ENCODE peak calls at places on chromosomes 16 and 17, in four cellular contexts. R is A549, J is SK-N-SH, X is H1. G is an unnamed sample.

GRCh38 chr17:14428640-14429029 is 127.8 kb downstream of the HS3ST3B1 start:
- DNase-seq in R (no peak), J (no peak), X (no peak), G (no peak)

GRCh38 chr16:69444873-69445517 is 20.6 kb downstream of the CYB5B start:
- DNase-seq in R (no peak), J (no peak), X (no peak), G (no peak)

GRCh38 chr17:44607836-44608690 is 48.2 kb upstream of the MEIOC start:
- DNase-seq in R (no peak), J (peak), X (peak), G (peak)

GRCh38 chr17:39618252-39618913 is 8.4 kb upstream of the PPP1R1B start:
- DNase-seq in R (no peak), J (peak), X (no peak), G (no peak)

GRCh38 chr17:80289631-80290030 is 29.0 kb downstream of the RNF213 start:
- DNase-seq in R (no peak), J (no peak), X (no peak), G (no peak)

GRCh38 chr17:78709688-78710290 is 72.3 kb downstream of the CYTH1 start:
- DNase-seq in R (no peak), J (no peak), X (no peak), G (no peak)

GRCh38 chr16:66082424-66082823 is 284.1 kb upstream of the CDH5 start:
- DNase-seq in R (no peak), J (no peak), X (no peak), G (no peak)

GRCh38 chr17:14904406-14904805 is 360.7 kb downstream of the PMP22 start:
- DNase-seq in R (no peak), J (no peak), X (no peak), G (no peak)

GRCh38 chr17:38451840-38452529 is 23.7 kb downstream of the ARHGAP23 start:
- DNase-seq in R (no peak), J (no peak), X (peak), G (peak)

GRCh38 chr16:87681990-87682570 is 79.8 kb downstream of the JPH3 start:
- DNase-seq in R (peak), J (no peak), X (no peak), G (peak)

GRCh38 chr16:12130691-12131302 is 154.3 kb downstream of the SNX29 start:
- DNase-seq in R (no peak), J (no peak), X (no peak), G (no peak)

GRCh38 chr17:42660692-42661345 is 1.7 kb downstream of the TUBG2 start:
- DNase-seq in R (peak), J (no peak), X (no peak), G (no peak)

GRCh38 chr16:80720759-80721470 is 83.5 kb downstream of the CDYL2 start:
- DNase-seq in R (no peak), J (no peak), X (no peak), G (no peak)

GRCh38 chr16:57694556-57695377 is at the start of gene DRC7:
- DNase-seq in R (peak), J (peak), X (peak), G (peak)

GRCh38 chr17:67125417-67125816 is 81.1 kb downstream of the CACNG1 start:
- DNase-seq in R (no peak), J (peak), X (no peak), G (peak)

GRCh38 chr16:47504599-47504998 is 43.5 kb downstream of the PHKB start:
- DNase-seq in R (no peak), J (no peak), X (no peak), G (no peak)

GRCh38 chr17:77442976-77443742 is 302.4 kb downstream of the SEC14L1 start:
- DNase-seq in R (no peak), J (no peak), X (no peak), G (no peak)

GRCh38 chr16:48531011-48531962 is 78.7 kb downstream of the N4BP1 start:
- DNase-seq in R (no peak), J (peak), X (no peak), G (no peak)

GRCh38 chr17:13584701-13585080 is 17.0 kb downstream of the HS3ST3A1 start:
- DNase-seq in R (no peak), J (no peak), X (no peak), G (no peak)

GRCh38 chr16:89619880-89620279 is 6.4 kb downstream of the DPEP1 start:
- DNase-seq in R (no peak), J (no peak), X (no peak), G (no peak)

GRCh38 chr17:6027342-6028024 is 42.7 kb upstream of the WSCD1 start:
- DNase-seq in R (no peak), J (no peak), X (no peak), G (no peak)

GRCh38 chr17:32523827-32524552 is 37.2 kb downstream of the CDK5R1 start:
- DNase-seq in R (no peak), J (no peak), X (no peak), G (no peak)

GRCh38 chr17:50818266-50818665 is 17.1 kb upstream of the WFIKKN2 start:
- DNase-seq in R (no peak), J (no peak), X (no peak), G (no peak)

GRCh38 chr17:50817142-50817751 is 18.1 kb upstream of the WFIKKN2 start:
- DNase-seq in R (peak), J (peak), X (no peak), G (peak)

GRCh38 chr17:50817838-50818237 is 17.5 kb upstream of the WFIKKN2 start:
- DNase-seq in R (no peak), J (no peak), X (peak), G (no peak)

GRCh38 chr17:50815400-50815799 is 20.0 kb upstream of the WFIKKN2 start:
- DNase-seq in R (no peak), J (no peak), X (no peak), G (no peak)

DNA sequence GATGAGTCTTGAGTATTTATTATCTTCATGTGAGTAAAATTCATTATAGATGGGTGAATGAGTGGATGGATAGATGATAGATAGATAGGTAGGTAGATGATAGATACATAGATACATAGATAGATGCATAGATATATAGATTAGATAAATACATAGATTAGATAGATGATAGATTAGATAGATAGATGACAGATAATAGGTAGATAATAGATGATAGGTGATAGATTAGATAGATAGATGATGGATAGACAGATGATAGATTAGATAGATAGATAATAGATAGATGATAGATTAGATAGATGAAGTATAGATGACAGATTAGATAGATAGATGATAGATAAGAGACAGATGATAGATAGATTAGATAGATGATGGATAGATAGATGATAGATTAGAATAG is 21.8 kb upstream of the WFIKKN2 start:
- DNase-seq in R (no peak), J (no peak), X (no peak), G (no peak)
- H3K4me3 ChIP-seq in R (no peak), J (no peak), X (no peak), G (no peak)

GRCh38 chr17:58339775-58340622 is 11.4 kb upstream of the TSPOAP1 start:
- DNase-seq in R (no peak), J (peak), X (no peak), G (no peak)
- H3K27ac ChIP-seq in R (no peak), J (no peak), X (peak), G (no peak)

DNA sequence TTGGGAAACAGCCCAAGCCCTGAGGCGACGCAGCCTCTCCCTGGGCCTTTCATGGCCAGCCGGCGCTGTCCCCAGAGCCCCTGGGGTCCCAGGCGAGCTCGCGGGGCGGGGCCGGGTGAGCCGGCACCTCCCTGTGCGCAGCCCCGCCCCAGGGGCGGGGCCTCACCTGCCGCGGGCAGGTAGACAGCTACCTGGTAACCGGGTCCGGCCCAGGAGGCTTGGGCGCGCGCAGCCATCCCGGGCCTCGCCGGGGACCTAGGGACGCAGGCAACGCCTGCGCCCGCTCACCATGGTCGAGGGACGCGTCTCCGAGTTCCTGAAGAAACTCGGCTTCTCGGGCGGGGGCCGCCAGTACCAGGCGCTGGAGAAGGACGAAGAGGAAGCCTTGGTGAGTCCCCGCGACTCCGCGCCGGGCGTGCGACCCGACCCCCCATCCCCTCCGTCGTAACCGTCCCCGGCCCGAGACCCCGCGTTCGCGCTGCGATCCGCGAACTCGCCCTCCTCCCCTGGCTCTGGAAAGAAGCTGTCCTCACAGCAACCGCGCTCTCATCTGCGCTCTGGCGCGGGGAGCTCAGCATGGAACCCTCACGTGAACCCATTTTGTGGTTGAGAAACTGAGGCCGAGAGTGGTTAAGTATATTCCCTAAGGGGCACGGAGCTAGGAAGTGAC is at the start of gene ATP2C2:
- DNase-seq in R (no peak), J (peak), X (peak), G (no peak)
- H3K4me3 ChIP-seq in R (peak), J (no peak), X (peak), G (no peak)

GRCh38 chr16:23907903-23908302 is 72.1 kb downstream of the PRKCB start:
- DNase-seq in R (no peak), J (no peak), X (no peak), G (no peak)
- H3K27ac ChIP-seq in R (peak), J (no peak), X (no peak), G (no peak)

DNA sequence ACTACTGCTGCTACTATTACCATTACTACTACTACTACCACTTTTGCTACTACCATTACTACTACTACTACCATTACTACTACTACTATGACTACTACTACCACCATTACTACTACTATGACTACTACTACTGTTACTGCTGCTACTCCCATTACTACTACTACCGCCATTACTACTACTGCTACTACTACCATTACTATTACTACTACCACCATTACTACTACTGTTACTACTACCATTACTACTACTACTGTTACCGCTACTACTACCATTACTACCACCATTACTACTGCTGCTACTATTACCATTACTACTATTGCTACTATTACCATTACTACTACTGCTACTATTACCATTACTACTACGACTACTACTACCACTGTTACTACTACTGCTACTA is 209.1 kb downstream of the IRF8 start:
- DNase-seq in R (no peak), J (no peak), X (no peak), G (no peak)
- H3K4me3 ChIP-seq in R (no peak), J (no peak), X (no peak), G (no peak)

GRCh38 chr16:84608281-84608680 is 9.6 kb downstream of the COTL1 start:
- DNase-seq in R (no peak), J (no peak), X (no peak), G (no peak)
- H3K27ac ChIP-seq in R (peak), J (no peak), X (no peak), G (no peak)

GRCh38 chr17:74283371-74283673 is 9.3 kb downstream of the DNAI2 start:
- DNase-seq in R (no peak), J (no peak), X (no peak), G (no peak)
- H3K4me3 ChIP-seq in R (no peak), J (no peak), X (no peak), G (no peak)

GRCh38 chr16:30084096-30084815 is 7.5 kb downstream of the TBX6 start:
- DNase-seq in R (no peak), J (no peak), X (no peak), G (no peak)
- H3K27ac ChIP-seq in R (no peak), J (no peak), X (no peak), G (no peak)

GRCh38 chr16:27685802-27686201 is 135.9 kb downstream of the KATNIP start:
- DNase-seq in R (no peak), J (no peak), X (no peak), G (no peak)

GRCh38 chr16:27678955-27679354 is 129.0 kb downstream of the KATNIP start:
- DNase-seq in R (no peak), J (no peak), X (no peak), G (no peak)

GRCh38 chr16:27684047-27684446 is 134.1 kb downstream of the KATNIP start:
- DNase-seq in R (no peak), J (no peak), X (no peak), G (no peak)

GRCh38 chr16:27679899-27680298 is 130.0 kb downstream of the KATNIP start:
- DNase-seq in R (no peak), J (no peak), X (no peak), G (no peak)

GRCh38 chr16:27681681-27682080 is 131.7 kb downstream of the KATNIP start:
- DNase-seq in R (no peak), J (no peak), X (no peak), G (no peak)
- H3K4me3 ChIP-seq in R (no peak), J (no peak), X (no peak), G (no peak)